ENCODE peak calls at places on chromosome 13, in five cellular contexts. One of them, this sample, is unnamed.

GRCh38 chr13:101149735-101150380 is 266.4 kb downstream of the NALCN start:
- DNase-seq in central memory CD8-positive, alpha-beta T cell: no peak
- DNase-seq in IMR-90: peak
- DNase-seq in stimulated activated CD4-positive, alpha-beta T cell treated with anti-CD3 and anti-CD28 coated beads, Interleukin-2, amount 100 ng/mL, for 4 hours: no peak
- DNase-seq in CD4-positive, alpha-beta T cell: no peak
- DNase-seq in this sample: no peak

GRCh38 chr13:48478401-48478800 is 54.5 kb downstream of the RCBTB2 start:
- DNase-seq in central memory CD8-positive, alpha-beta T cell: no peak
- DNase-seq in IMR-90: peak
- DNase-seq in stimulated activated CD4-positive, alpha-beta T cell treated with anti-CD3 and anti-CD28 coated beads, Interleukin-2, amount 100 ng/mL, for 4 hours: no peak
- DNase-seq in CD4-positive, alpha-beta T cell: no peak
- DNase-seq in this sample: no peak

GRCh38 chr13:112053167-112053743 is 13.7 kb upstream of the SOX1 start:
- DNase-seq in central memory CD8-positive, alpha-beta T cell: no peak
- DNase-seq in IMR-90: no peak
- DNase-seq in stimulated activated CD4-positive, alpha-beta T cell treated with anti-CD3 and anti-CD28 coated beads, Interleukin-2, amount 100 ng/mL, for 4 hours: no peak
- DNase-seq in CD4-positive, alpha-beta T cell: no peak
- DNase-seq in this sample: no peak

GRCh38 chr13:81080911-81081454 is 740.1 kb upstream of the SPRY2 start:
- DNase-seq in central memory CD8-positive, alpha-beta T cell: no peak
- DNase-seq in IMR-90: no peak
- DNase-seq in stimulated activated CD4-positive, alpha-beta T cell treated with anti-CD3 and anti-CD28 coated beads, Interleukin-2, amount 100 ng/mL, for 4 hours: no peak
- DNase-seq in CD4-positive, alpha-beta T cell: no peak
- DNase-seq in this sample: no peak

GRCh38 chr13:104320446-104320845 is 1254.2 kb upstream of the SLC10A2 start:
- DNase-seq in central memory CD8-positive, alpha-beta T cell: no peak
- DNase-seq in IMR-90: peak
- DNase-seq in stimulated activated CD4-positive, alpha-beta T cell treated with anti-CD3 and anti-CD28 coated beads, Interleukin-2, amount 100 ng/mL, for 4 hours: no peak
- DNase-seq in CD4-positive, alpha-beta T cell: no peak
- DNase-seq in this sample: no peak

GRCh38 chr13:99285432-99286182 is 21.6 kb downstream of the GPR183 start:
- DNase-seq in central memory CD8-positive, alpha-beta T cell: no peak
- DNase-seq in IMR-90: no peak
- DNase-seq in stimulated activated CD4-positive, alpha-beta T cell treated with anti-CD3 and anti-CD28 coated beads, Interleukin-2, amount 100 ng/mL, for 4 hours: no peak
- DNase-seq in CD4-positive, alpha-beta T cell: no peak
- DNase-seq in this sample: no peak

GRCh38 chr13:19766637-19767036 is 16.1 kb downstream of the PSPC1 start:
- DNase-seq in central memory CD8-positive, alpha-beta T cell: no peak
- DNase-seq in IMR-90: no peak
- DNase-seq in stimulated activated CD4-positive, alpha-beta T cell treated with anti-CD3 and anti-CD28 coated beads, Interleukin-2, amount 100 ng/mL, for 4 hours: no peak
- DNase-seq in CD4-positive, alpha-beta T cell: no peak
- DNase-seq in this sample: no peak

GRCh38 chr13:35979378-35979911 is 151.7 kb downstream of the DCLK1 start:
- DNase-seq in central memory CD8-positive, alpha-beta T cell: no peak
- DNase-seq in IMR-90: peak
- DNase-seq in stimulated activated CD4-positive, alpha-beta T cell treated with anti-CD3 and anti-CD28 coated beads, Interleukin-2, amount 100 ng/mL, for 4 hours: no peak
- DNase-seq in CD4-positive, alpha-beta T cell: no peak
- DNase-seq in this sample: no peak

GRCh38 chr13:31236211-31236786 is 36.5 kb downstream of the B3GLCT start:
- DNase-seq in central memory CD8-positive, alpha-beta T cell: no peak
- DNase-seq in IMR-90: peak
- DNase-seq in stimulated activated CD4-positive, alpha-beta T cell treated with anti-CD3 and anti-CD28 coated beads, Interleukin-2, amount 100 ng/mL, for 4 hours: no peak
- DNase-seq in CD4-positive, alpha-beta T cell: no peak
- DNase-seq in this sample: no peak

GRCh38 chr13:101308247-101309013 is 107.9 kb downstream of the NALCN start:
- DNase-seq in central memory CD8-positive, alpha-beta T cell: no peak
- DNase-seq in IMR-90: no peak
- DNase-seq in stimulated activated CD4-positive, alpha-beta T cell treated with anti-CD3 and anti-CD28 coated beads, Interleukin-2, amount 100 ng/mL, for 4 hours: no peak
- DNase-seq in CD4-positive, alpha-beta T cell: no peak
- DNase-seq in this sample: no peak

GRCh38 chr13:46386426-46386995 is 541 bp downstream of the RUBCNL start:
- DNase-seq in central memory CD8-positive, alpha-beta T cell: no peak
- DNase-seq in IMR-90: no peak
- DNase-seq in stimulated activated CD4-positive, alpha-beta T cell treated with anti-CD3 and anti-CD28 coated beads, Interleukin-2, amount 100 ng/mL, for 4 hours: no peak
- DNase-seq in CD4-positive, alpha-beta T cell: no peak
- DNase-seq in this sample: no peak

GRCh38 chr13:46624353-46624752 is 71.4 kb downstream of the LRCH1 start:
- DNase-seq in central memory CD8-positive, alpha-beta T cell: no peak
- DNase-seq in IMR-90: no peak
- DNase-seq in stimulated activated CD4-positive, alpha-beta T cell treated with anti-CD3 and anti-CD28 coated beads, Interleukin-2, amount 100 ng/mL, for 4 hours: no peak
- DNase-seq in CD4-positive, alpha-beta T cell: no peak
- DNase-seq in this sample: no peak

GRCh38 chr13:63463782-63464610 is 2048.3 kb upstream of the PCDH20 start:
- DNase-seq in central memory CD8-positive, alpha-beta T cell: no peak
- DNase-seq in IMR-90: no peak
- DNase-seq in stimulated activated CD4-positive, alpha-beta T cell treated with anti-CD3 and anti-CD28 coated beads, Interleukin-2, amount 100 ng/mL, for 4 hours: no peak
- DNase-seq in CD4-positive, alpha-beta T cell: no peak
- DNase-seq in this sample: no peak

GRCh38 chr13:53343345-53343744 is 314.7 kb downstream of the OLFM4 start:
- DNase-seq in central memory CD8-positive, alpha-beta T cell: no peak
- DNase-seq in IMR-90: no peak
- DNase-seq in stimulated activated CD4-positive, alpha-beta T cell treated with anti-CD3 and anti-CD28 coated beads, Interleukin-2, amount 100 ng/mL, for 4 hours: no peak
- DNase-seq in CD4-positive, alpha-beta T cell: no peak
- DNase-seq in this sample: no peak

GRCh38 chr13:47672982-47673670 is 327.9 kb downstream of the SUCLA2 start:
- DNase-seq in central memory CD8-positive, alpha-beta T cell: no peak
- DNase-seq in IMR-90: peak
- DNase-seq in stimulated activated CD4-positive, alpha-beta T cell treated with anti-CD3 and anti-CD28 coated beads, Interleukin-2, amount 100 ng/mL, for 4 hours: no peak
- DNase-seq in CD4-positive, alpha-beta T cell: no peak
- DNase-seq in this sample: no peak

GRCh38 chr13:97329331-97329730 is 104.6 kb upstream of the RAP2A start:
- DNase-seq in central memory CD8-positive, alpha-beta T cell: no peak
- DNase-seq in IMR-90: peak
- DNase-seq in stimulated activated CD4-positive, alpha-beta T cell treated with anti-CD3 and anti-CD28 coated beads, Interleukin-2, amount 100 ng/mL, for 4 hours: no peak
- DNase-seq in CD4-positive, alpha-beta T cell: no peak
- DNase-seq in this sample: no peak

GRCh38 chr13:79612604-79613003 is 131.6 kb downstream of the NDFIP2 start:
- DNase-seq in central memory CD8-positive, alpha-beta T cell: no peak
- DNase-seq in IMR-90: no peak
- DNase-seq in stimulated activated CD4-positive, alpha-beta T cell treated with anti-CD3 and anti-CD28 coated beads, Interleukin-2, amount 100 ng/mL, for 4 hours: no peak
- DNase-seq in CD4-positive, alpha-beta T cell: no peak
- DNase-seq in this sample: no peak

GRCh38 chr13:104171132-104171531 is 1104.9 kb upstream of the SLC10A2 start:
- DNase-seq in central memory CD8-positive, alpha-beta T cell: no peak
- DNase-seq in IMR-90: no peak
- DNase-seq in stimulated activated CD4-positive, alpha-beta T cell treated with anti-CD3 and anti-CD28 coated beads, Interleukin-2, amount 100 ng/mL, for 4 hours: no peak
- DNase-seq in CD4-positive, alpha-beta T cell: no peak
- DNase-seq in this sample: no peak

GRCh38 chr13:41065098-41065497 is 3.8 kb downstream of the WBP4 start:
- DNase-seq in central memory CD8-positive, alpha-beta T cell: no peak
- DNase-seq in IMR-90: peak
- DNase-seq in stimulated activated CD4-positive, alpha-beta T cell treated with anti-CD3 and anti-CD28 coated beads, Interleukin-2, amount 100 ng/mL, for 4 hours: no peak
- DNase-seq in CD4-positive, alpha-beta T cell: no peak
- DNase-seq in this sample: no peak

GRCh38 chr13:83740622-83741021 is 141.7 kb downstream of the SLITRK1 start:
- DNase-seq in central memory CD8-positive, alpha-beta T cell: no peak
- DNase-seq in IMR-90: no peak
- DNase-seq in stimulated activated CD4-positive, alpha-beta T cell treated with anti-CD3 and anti-CD28 coated beads, Interleukin-2, amount 100 ng/mL, for 4 hours: no peak
- DNase-seq in CD4-positive, alpha-beta T cell: no peak
- DNase-seq in this sample: no peak

GRCh38 chr13:110409581-110409992 is 102.5 kb downstream of the COL4A2 start:
- DNase-seq in central memory CD8-positive, alpha-beta T cell: no peak
- DNase-seq in IMR-90: peak
- DNase-seq in stimulated activated CD4-positive, alpha-beta T cell treated with anti-CD3 and anti-CD28 coated beads, Interleukin-2, amount 100 ng/mL, for 4 hours: no peak
- DNase-seq in CD4-positive, alpha-beta T cell: no peak
- DNase-seq in this sample: no peak

GRCh38 chr13:114113961-114114360 is 18.5 kb downstream of the RASA3 start:
- DNase-seq in central memory CD8-positive, alpha-beta T cell: no peak
- DNase-seq in IMR-90: no peak
- DNase-seq in stimulated activated CD4-positive, alpha-beta T cell treated with anti-CD3 and anti-CD28 coated beads, Interleukin-2, amount 100 ng/mL, for 4 hours: no peak
- DNase-seq in CD4-positive, alpha-beta T cell: no peak
- DNase-seq in this sample: no peak

GRCh38 chr13:40152904-40153303 is 497.4 kb downstream of the COG6 start:
- DNase-seq in central memory CD8-positive, alpha-beta T cell: no peak
- DNase-seq in IMR-90: no peak
- DNase-seq in stimulated activated CD4-positive, alpha-beta T cell treated with anti-CD3 and anti-CD28 coated beads, Interleukin-2, amount 100 ng/mL, for 4 hours: no peak
- DNase-seq in CD4-positive, alpha-beta T cell: no peak
- DNase-seq in this sample: no peak

GRCh38 chr13:35953537-35954206 is 177.5 kb downstream of the DCLK1 start:
- DNase-seq in central memory CD8-positive, alpha-beta T cell: no peak
- DNase-seq in IMR-90: peak
- DNase-seq in stimulated activated CD4-positive, alpha-beta T cell treated with anti-CD3 and anti-CD28 coated beads, Interleukin-2, amount 100 ng/mL, for 4 hours: no peak
- DNase-seq in CD4-positive, alpha-beta T cell: no peak
- DNase-seq in this sample: peak

GRCh38 chr13:31145417-31145816 is 16.3 kb downstream of the HSPH1 start:
- DNase-seq in central memory CD8-positive, alpha-beta T cell: no peak
- DNase-seq in IMR-90: no peak
- DNase-seq in stimulated activated CD4-positive, alpha-beta T cell treated with anti-CD3 and anti-CD28 coated beads, Interleukin-2, amount 100 ng/mL, for 4 hours: no peak
- DNase-seq in CD4-positive, alpha-beta T cell: no peak
- DNase-seq in this sample: no peak

GRCh38 chr13:37662624-37663023 is 64.1 kb upstream of the POSTN start:
- DNase-seq in central memory CD8-positive, alpha-beta T cell: no peak
- DNase-seq in IMR-90: no peak
- DNase-seq in stimulated activated CD4-positive, alpha-beta T cell treated with anti-CD3 and anti-CD28 coated beads, Interleukin-2, amount 100 ng/mL, for 4 hours: no peak
- DNase-seq in CD4-positive, alpha-beta T cell: no peak
- DNase-seq in this sample: no peak

GRCh38 chr13:51804295-51805172 is 571 bp upstream of the DHRS12 start:
- DNase-seq in central memory CD8-positive, alpha-beta T cell: peak
- DNase-seq in IMR-90: no peak
- DNase-seq in stimulated activated CD4-positive, alpha-beta T cell treated with anti-CD3 and anti-CD28 coated beads, Interleukin-2, amount 100 ng/mL, for 4 hours: peak
- DNase-seq in CD4-positive, alpha-beta T cell: no peak
- DNase-seq in this sample: peak

GRCh38 chr13:59492030-59492636 is 671.6 kb downstream of the DIAPH3 start:
- DNase-seq in central memory CD8-positive, alpha-beta T cell: no peak
- DNase-seq in IMR-90: peak
- DNase-seq in stimulated activated CD4-positive, alpha-beta T cell treated with anti-CD3 and anti-CD28 coated beads, Interleukin-2, amount 100 ng/mL, for 4 hours: no peak
- DNase-seq in CD4-positive, alpha-beta T cell: no peak
- DNase-seq in this sample: no peak

GRCh38 chr13:60351326-60351725 is 45.7 kb upstream of the TDRD3 start:
- DNase-seq in central memory CD8-positive, alpha-beta T cell: no peak
- DNase-seq in IMR-90: peak
- DNase-seq in stimulated activated CD4-positive, alpha-beta T cell treated with anti-CD3 and anti-CD28 coated beads, Interleukin-2, amount 100 ng/mL, for 4 hours: no peak
- DNase-seq in CD4-positive, alpha-beta T cell: no peak
- DNase-seq in this sample: no peak

GRCh38 chr13:72959643-72960042 is 99.2 kb upstream of the KLF5 start:
- DNase-seq in central memory CD8-positive, alpha-beta T cell: no peak
- DNase-seq in IMR-90: peak
- DNase-seq in stimulated activated CD4-positive, alpha-beta T cell treated with anti-CD3 and anti-CD28 coated beads, Interleukin-2, amount 100 ng/mL, for 4 hours: no peak
- DNase-seq in CD4-positive, alpha-beta T cell: no peak
- DNase-seq in this sample: no peak

GRCh38 chr13:111565400-111565799 is 245.0 kb downstream of the TEX29 start:
- DNase-seq in central memory CD8-positive, alpha-beta T cell: no peak
- DNase-seq in IMR-90: no peak
- DNase-seq in stimulated activated CD4-positive, alpha-beta T cell treated with anti-CD3 and anti-CD28 coated beads, Interleukin-2, amount 100 ng/mL, for 4 hours: no peak
- DNase-seq in CD4-positive, alpha-beta T cell: no peak
- DNase-seq in this sample: no peak

GRCh38 chr13:50334092-50334778 is 319.0 kb downstream of the KCNRG start:
- DNase-seq in central memory CD8-positive, alpha-beta T cell: no peak
- DNase-seq in IMR-90: no peak
- DNase-seq in stimulated activated CD4-positive, alpha-beta T cell treated with anti-CD3 and anti-CD28 coated beads, Interleukin-2, amount 100 ng/mL, for 4 hours: no peak
- DNase-seq in CD4-positive, alpha-beta T cell: no peak
- DNase-seq in this sample: no peak

GRCh38 chr13:24224232-24224680 is 63.7 kb downstream of the SPATA13 start:
- DNase-seq in central memory CD8-positive, alpha-beta T cell: no peak
- DNase-seq in IMR-90: no peak
- DNase-seq in stimulated activated CD4-positive, alpha-beta T cell treated with anti-CD3 and anti-CD28 coated beads, Interleukin-2, amount 100 ng/mL, for 4 hours: no peak
- DNase-seq in CD4-positive, alpha-beta T cell: no peak
- DNase-seq in this sample: no peak

GRCh38 chr13:79741006-79741405 is 260.1 kb downstream of the NDFIP2 start:
- DNase-seq in central memory CD8-positive, alpha-beta T cell: no peak
- DNase-seq in IMR-90: peak
- DNase-seq in stimulated activated CD4-positive, alpha-beta T cell treated with anti-CD3 and anti-CD28 coated beads, Interleukin-2, amount 100 ng/mL, for 4 hours: no peak
- DNase-seq in CD4-positive, alpha-beta T cell: no peak
- DNase-seq in this sample: no peak

GRCh38 chr13:23202383-23202782 is 21.6 kb downstream of the SGCG start:
- DNase-seq in central memory CD8-positive, alpha-beta T cell: no peak
- DNase-seq in IMR-90: no peak
- DNase-seq in stimulated activated CD4-positive, alpha-beta T cell treated with anti-CD3 and anti-CD28 coated beads, Interleukin-2, amount 100 ng/mL, for 4 hours: no peak
- DNase-seq in CD4-positive, alpha-beta T cell: no peak
- DNase-seq in this sample: no peak